ENCODE peak calls at places on chromosomes 12 and 14, in nine cellular contexts. One of them, this sample, is unnamed.

GRCh38 chr12:12898136-12898712 is 6.9 kb downstream of the GPRC5A start:
- DNase-seq in T follicular helper cell: no peak
- DNase-seq in stimulated activated CD4-positive, alpha-beta T cell treated with anti-CD3 and anti-CD28 coated beads, Interleukin-2, amount 100 ng/mL, for 24 hours: no peak
- DNase-seq in GM12865: no peak
- DNase-seq in epithelial cell of esophagus: no peak
- DNase-seq in AG08395: no peak
- DNase-seq in glomerular endothelial cell: no peak
- DNase-seq in left colon: no peak
- DNase-seq in activated CD4-positive, alpha-beta T cell treated with anti-CD3 and anti-CD28 coated beads for 48 hours: no peak
- DNase-seq in this sample: no peak

GRCh38 chr14:92677087-92677668 is 71.2 kb downstream of the LGMN start:
- DNase-seq in activated CD4-positive, alpha-beta T cell treated with anti-CD3 and anti-CD28 coated beads for 48 hours: peak; percentile 83
- DNase-seq in left colon: no peak
- DNase-seq in stimulated activated CD4-positive, alpha-beta T cell treated with anti-CD3 and anti-CD28 coated beads, Interleukin-2, amount 100 ng/mL, for 24 hours: peak; percentile 74
- DNase-seq in epithelial cell of esophagus: no peak
- DNase-seq in AG08395: no peak
- DNase-seq in T follicular helper cell: no peak
- DNase-seq in GM12865: peak; percentile 97
- DNase-seq in glomerular endothelial cell: no peak
- DNase-seq in this sample: no peak

GRCh38 chr12:115060477-115061168 is 376.6 kb upstream of the TBX3 start:
- DNase-seq in activated CD4-positive, alpha-beta T cell treated with anti-CD3 and anti-CD28 coated beads for 48 hours: no peak
- DNase-seq in left colon: no peak
- DNase-seq in AG08395: no peak
- DNase-seq in GM12865: no peak
- DNase-seq in epithelial cell of esophagus: no peak
- DNase-seq in stimulated activated CD4-positive, alpha-beta T cell treated with anti-CD3 and anti-CD28 coated beads, Interleukin-2, amount 100 ng/mL, for 24 hours: no peak
- DNase-seq in T follicular helper cell: no peak
- DNase-seq in glomerular endothelial cell: no peak
- DNase-seq in this sample: no peak

GRCh38 chr14:51269634-51270033 is 29.6 kb downstream of the TMX1 start:
- DNase-seq in activated CD4-positive, alpha-beta T cell treated with anti-CD3 and anti-CD28 coated beads for 48 hours: no peak
- DNase-seq in epithelial cell of esophagus: no peak
- DNase-seq in T follicular helper cell: no peak
- DNase-seq in glomerular endothelial cell: no peak
- DNase-seq in GM12865: no peak
- DNase-seq in left colon: no peak
- DNase-seq in stimulated activated CD4-positive, alpha-beta T cell treated with anti-CD3 and anti-CD28 coated beads, Interleukin-2, amount 100 ng/mL, for 24 hours: no peak
- DNase-seq in AG08395: no peak
- DNase-seq in this sample: no peak

GRCh38 chr14:21526672-21527319 is 650 bp upstream of the SALL2 start:
- DNase-seq in AG08395: no peak
- DNase-seq in left colon: no peak
- DNase-seq in GM12865: no peak
- DNase-seq in activated CD4-positive, alpha-beta T cell treated with anti-CD3 and anti-CD28 coated beads for 48 hours: no peak
- DNase-seq in stimulated activated CD4-positive, alpha-beta T cell treated with anti-CD3 and anti-CD28 coated beads, Interleukin-2, amount 100 ng/mL, for 24 hours: no peak
- DNase-seq in T follicular helper cell: no peak
- DNase-seq in epithelial cell of esophagus: no peak
- DNase-seq in glomerular endothelial cell: no peak
- DNase-seq in this sample: no peak

GRCh38 chr14:72451081-72451972 is 442.6 kb downstream of the DPF3 start:
- DNase-seq in glomerular endothelial cell: no peak
- DNase-seq in AG08395: no peak
- DNase-seq in T follicular helper cell: peak; percentile 6
- DNase-seq in left colon: no peak
- DNase-seq in stimulated activated CD4-positive, alpha-beta T cell treated with anti-CD3 and anti-CD28 coated beads, Interleukin-2, amount 100 ng/mL, for 24 hours: peak; percentile 44
- DNase-seq in GM12865: peak; percentile 87
- DNase-seq in activated CD4-positive, alpha-beta T cell treated with anti-CD3 and anti-CD28 coated beads for 48 hours: peak; percentile 34
- DNase-seq in epithelial cell of esophagus: peak; percentile 23
- DNase-seq in this sample: no peak

GRCh38 chr14:35403397-35404245 is 928 bp downstream of the NFKBIA start:
- DNase-seq in GM12865: peak; percentile 97
- DNase-seq in left colon: peak; percentile 98
- DNase-seq in activated CD4-positive, alpha-beta T cell treated with anti-CD3 and anti-CD28 coated beads for 48 hours: peak; percentile 97
- DNase-seq in T follicular helper cell: peak; percentile 94
- DNase-seq in epithelial cell of esophagus: peak; percentile 95
- DNase-seq in glomerular endothelial cell: no peak
- DNase-seq in stimulated activated CD4-positive, alpha-beta T cell treated with anti-CD3 and anti-CD28 coated beads, Interleukin-2, amount 100 ng/mL, for 24 hours: peak; percentile 97
- DNase-seq in AG08395: peak; percentile 96
- DNase-seq in this sample: peak; percentile 92

GRCh38 chr12:22787557-22787956 is 162.6 kb downstream of the ETNK1 start:
- DNase-seq in GM12865: no peak
- DNase-seq in activated CD4-positive, alpha-beta T cell treated with anti-CD3 and anti-CD28 coated beads for 48 hours: no peak
- DNase-seq in stimulated activated CD4-positive, alpha-beta T cell treated with anti-CD3 and anti-CD28 coated beads, Interleukin-2, amount 100 ng/mL, for 24 hours: no peak
- DNase-seq in glomerular endothelial cell: no peak
- DNase-seq in T follicular helper cell: no peak
- DNase-seq in epithelial cell of esophagus: no peak
- DNase-seq in AG08395: no peak
- DNase-seq in left colon: no peak
- DNase-seq in this sample: peak; percentile 7

GRCh38 chr12:124875803-124876132 is 12.1 kb upstream of the SCARB1 start:
- DNase-seq in activated CD4-positive, alpha-beta T cell treated with anti-CD3 and anti-CD28 coated beads for 48 hours: no peak
- DNase-seq in stimulated activated CD4-positive, alpha-beta T cell treated with anti-CD3 and anti-CD28 coated beads, Interleukin-2, amount 100 ng/mL, for 24 hours: no peak
- DNase-seq in left colon: no peak
- DNase-seq in T follicular helper cell: no peak
- DNase-seq in glomerular endothelial cell: no peak
- DNase-seq in epithelial cell of esophagus: no peak
- DNase-seq in GM12865: no peak
- DNase-seq in AG08395: no peak
- DNase-seq in this sample: no peak

GRCh38 chr14:64658201-64658600 is 46.0 kb upstream of the PLEKHG3 start:
- DNase-seq in AG08395: no peak
- DNase-seq in epithelial cell of esophagus: no peak
- DNase-seq in activated CD4-positive, alpha-beta T cell treated with anti-CD3 and anti-CD28 coated beads for 48 hours: no peak
- DNase-seq in stimulated activated CD4-positive, alpha-beta T cell treated with anti-CD3 and anti-CD28 coated beads, Interleukin-2, amount 100 ng/mL, for 24 hours: no peak
- DNase-seq in GM12865: no peak
- DNase-seq in T follicular helper cell: no peak
- DNase-seq in left colon: no peak
- DNase-seq in glomerular endothelial cell: no peak
- DNase-seq in this sample: no peak

GRCh38 chr12:94998322-94998721 is 5.2 kb downstream of the NDUFA12 start:
- DNase-seq in glomerular endothelial cell: no peak
- DNase-seq in AG08395: no peak
- DNase-seq in stimulated activated CD4-positive, alpha-beta T cell treated with anti-CD3 and anti-CD28 coated beads, Interleukin-2, amount 100 ng/mL, for 24 hours: no peak
- DNase-seq in epithelial cell of esophagus: no peak
- DNase-seq in T follicular helper cell: no peak
- DNase-seq in activated CD4-positive, alpha-beta T cell treated with anti-CD3 and anti-CD28 coated beads for 48 hours: no peak
- DNase-seq in left colon: no peak
- DNase-seq in GM12865: no peak
- DNase-seq in this sample: no peak

GRCh38 chr14:94401083-94401482 is 12.7 kb upstream of the SERPINA1 start:
- DNase-seq in epithelial cell of esophagus: peak; percentile 66
- DNase-seq in T follicular helper cell: no peak
- DNase-seq in left colon: no peak
- DNase-seq in glomerular endothelial cell: no peak
- DNase-seq in GM12865: no peak
- DNase-seq in AG08395: peak; percentile 31
- DNase-seq in activated CD4-positive, alpha-beta T cell treated with anti-CD3 and anti-CD28 coated beads for 48 hours: no peak
- DNase-seq in stimulated activated CD4-positive, alpha-beta T cell treated with anti-CD3 and anti-CD28 coated beads, Interleukin-2, amount 100 ng/mL, for 24 hours: no peak
- DNase-seq in this sample: no peak

GRCh38 chr12:6691473-6691872 is 2.3 kb upstream of the ZNF384 start:
- DNase-seq in AG08395: peak; percentile 44
- DNase-seq in glomerular endothelial cell: no peak
- DNase-seq in T follicular helper cell: no peak
- DNase-seq in stimulated activated CD4-positive, alpha-beta T cell treated with anti-CD3 and anti-CD28 coated beads, Interleukin-2, amount 100 ng/mL, for 24 hours: no peak
- DNase-seq in epithelial cell of esophagus: peak; percentile 12
- DNase-seq in left colon: no peak
- DNase-seq in activated CD4-positive, alpha-beta T cell treated with anti-CD3 and anti-CD28 coated beads for 48 hours: no peak
- DNase-seq in GM12865: no peak
- DNase-seq in this sample: no peak

This sample was measured in MG63.